ENCODE peak calls at places on chromosomes 1 and 21, in five cellular contexts. L is K562, V is WTC11, U is H1, A is A549. K is an unnamed sample.

GRCh38 chr1:165637427-165637826 is 6.4 kb downstream of the MGST3 start:
- DNase-seq in L (no peak), V (no peak), U (no peak), A (peak), K (no peak)

GRCh38 chr1:221085712-221086111 is 206.5 kb downstream of the HLX start:
- DNase-seq in L (no peak), V (no peak), U (no peak), A (no peak), K (no peak)

GRCh38 chr1:193115629-193116227 is 6.1 kb upstream of the CDC73 start:
- DNase-seq in L (peak), V (no peak), U (no peak), A (peak), K (peak)

GRCh38 chr1:46184920-46185658 is 8.8 kb upstream of the P3R3URF start:
- DNase-seq in L (no peak), V (no peak), U (no peak), A (no peak), K (no peak)

GRCh38 chr1:147852706-147853225 is 49.8 kb upstream of the GJA8 start:
- DNase-seq in L (no peak), V (no peak), U (no peak), A (no peak), K (no peak)

GRCh38 chr1:24793762-24794161 is 48.5 kb downstream of the CLIC4 start:
- DNase-seq in L (no peak), V (no peak), U (no peak), A (peak), K (no peak)

GRCh38 chr21:33901421-33902288 is 13.9 kb downstream of the ATP5PO start:
- DNase-seq in L (peak), V (peak), U (peak), A (peak), K (peak)

GRCh38 chr1:72917920-72918319 is 635.6 kb upstream of the NEGR1 start:
- DNase-seq in L (no peak), V (no peak), U (no peak), A (no peak), K (no peak)

GRCh38 chr1:217078010-217078704 is 354.9 kb upstream of the ESRRG start:
- DNase-seq in L (no peak), V (no peak), U (no peak), A (no peak), K (no peak)

GRCh38 chr1:55584521-55585401 is 369.6 kb upstream of the USP24 start:
- DNase-seq in L (no peak), V (no peak), U (no peak), A (peak), K (no peak)
- TF ChIP-seq MAX in L (no peak), V (no peak), U (no peak), A (no peak), K (no peak)

GRCh38 chr1:54927475-54928240 is 40.7 kb upstream of the DHCR24 start:
- DNase-seq in L (peak), V (no peak), U (no peak), A (no peak), K (no peak)
- TF ChIP-seq MAX in L (no peak), V (no peak), U (no peak), A (no peak), K (no peak)

DNA sequence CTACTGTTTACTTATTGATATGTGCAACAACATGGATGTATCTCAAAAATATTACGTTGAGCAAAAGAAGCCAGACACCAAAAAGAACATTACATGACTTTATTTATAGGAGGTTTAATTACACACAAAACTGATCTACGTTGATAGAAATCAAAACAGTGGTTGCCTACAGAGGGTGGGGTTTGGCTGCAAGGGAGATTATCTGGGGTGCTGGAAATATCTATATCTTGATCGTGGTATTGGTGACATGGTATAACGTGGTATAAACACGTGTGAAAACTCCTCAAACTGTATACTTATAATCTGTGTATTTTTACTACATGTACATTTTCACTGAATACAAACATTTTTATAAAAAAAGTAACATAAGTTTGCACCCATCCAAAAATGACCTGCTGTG is 38.9 kb downstream of the S1PR1 start:
- DNase-seq in L (no peak), V (no peak), U (no peak), A (no peak), K (no peak)
- TF ChIP-seq MAX in L (no peak), V (no peak), U (no peak), A (no peak), K (no peak)

GRCh38 chr1:230196077-230196476 is 129.0 kb downstream of the GALNT2 start:
- DNase-seq in L (no peak), V (no peak), U (no peak), A (no peak), K (no peak)

GRCh38 chr1:230200276-230200675 is 133.2 kb downstream of the GALNT2 start:
- DNase-seq in L (no peak), V (no peak), U (no peak), A (no peak), K (no peak)

GRCh38 chr1:230199034-230199433 is 132.0 kb downstream of the GALNT2 start:
- DNase-seq in L (no peak), V (no peak), U (no peak), A (no peak), K (no peak)

GRCh38 chr1:230195199-230195598 is 128.2 kb downstream of the GALNT2 start:
- DNase-seq in L (no peak), V (no peak), U (no peak), A (no peak), K (no peak)

GRCh38 chr1:230197644-230198567 is 130.9 kb downstream of the GALNT2 start:
- DNase-seq in L (no peak), V (no peak), U (no peak), A (no peak), K (no peak)
- TF ChIP-seq MAX in L (peak), V (no peak), U (no peak), A (no peak), K (no peak)

DNA sequence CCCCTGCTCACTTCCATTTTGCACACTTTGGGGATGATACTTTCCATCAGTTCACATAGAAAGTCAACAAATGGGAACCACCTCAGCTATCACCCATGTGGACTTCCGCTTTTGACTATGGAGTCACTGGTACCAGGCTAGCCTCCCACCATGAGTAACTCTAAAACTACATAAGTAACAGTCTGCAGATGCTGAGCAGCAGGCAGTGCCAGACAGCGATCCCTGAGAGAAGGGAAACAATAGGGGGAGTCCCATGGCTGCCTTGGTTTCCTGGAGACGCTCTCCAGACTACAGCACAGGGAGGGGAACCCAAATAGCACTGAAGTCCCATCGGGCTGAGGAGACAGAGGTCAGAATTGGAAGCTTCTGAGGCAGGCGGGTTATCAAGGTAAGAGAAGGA is 2.8 kb upstream of the TFF2 start:
- DNase-seq in L (no peak), V (no peak), U (no peak), A (no peak), K (no peak)
- TF ChIP-seq MAX in L (no peak), V (no peak), U (no peak), A (no peak), K (no peak)

GRCh38 chr21:41435728-41436127 is 9.7 kb downstream of the MX1 start:
- DNase-seq in L (no peak), V (no peak), U (no peak), A (no peak), K (no peak)
- TF ChIP-seq MAX in L (no peak), V (no peak), U (no peak), A (no peak), K (no peak)

GRCh38 chr1:55618203-55618602 is 403.0 kb upstream of the USP24 start:
- DNase-seq in L (no peak), V (no peak), U (no peak), A (peak), K (no peak)

GRCh38 chr1:55617416-55617980 is 402.3 kb upstream of the USP24 start:
- DNase-seq in L (no peak), V (no peak), U (no peak), A (no peak), K (no peak)

GRCh38 chr1:55622071-55622470 is 406.9 kb upstream of the USP24 start:
- DNase-seq in L (no peak), V (no peak), U (no peak), A (no peak), K (no peak)

GRCh38 chr1:55626326-55626725 is 411.2 kb upstream of the USP24 start:
- DNase-seq in L (no peak), V (no peak), U (no peak), A (no peak), K (no peak)

DNA sequence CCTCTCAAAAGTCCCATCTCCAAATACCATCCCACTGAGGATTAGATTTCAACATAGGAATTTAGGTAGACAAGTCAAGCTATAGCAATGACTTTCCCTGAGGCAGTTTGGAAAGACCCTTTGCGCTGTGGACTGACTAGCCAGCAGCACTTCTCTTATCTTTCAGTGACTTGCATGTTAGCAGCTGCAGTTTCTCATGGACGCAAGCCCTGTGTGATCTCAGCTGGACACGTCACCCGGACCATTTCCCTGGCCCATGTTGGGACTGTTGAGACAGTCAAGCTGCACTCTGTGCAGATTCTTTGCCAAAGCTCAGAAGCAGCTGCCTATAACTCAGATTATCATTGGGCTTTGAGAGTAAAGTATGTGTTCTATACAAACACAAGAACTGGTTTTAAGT is 408.2 kb upstream of the USP24 start:
- DNase-seq in L (peak), V (no peak), U (no peak), A (no peak), K (no peak)
- TF ChIP-seq MAX in L (no peak), V (no peak), U (no peak), A (no peak), K (no peak)

DNA sequence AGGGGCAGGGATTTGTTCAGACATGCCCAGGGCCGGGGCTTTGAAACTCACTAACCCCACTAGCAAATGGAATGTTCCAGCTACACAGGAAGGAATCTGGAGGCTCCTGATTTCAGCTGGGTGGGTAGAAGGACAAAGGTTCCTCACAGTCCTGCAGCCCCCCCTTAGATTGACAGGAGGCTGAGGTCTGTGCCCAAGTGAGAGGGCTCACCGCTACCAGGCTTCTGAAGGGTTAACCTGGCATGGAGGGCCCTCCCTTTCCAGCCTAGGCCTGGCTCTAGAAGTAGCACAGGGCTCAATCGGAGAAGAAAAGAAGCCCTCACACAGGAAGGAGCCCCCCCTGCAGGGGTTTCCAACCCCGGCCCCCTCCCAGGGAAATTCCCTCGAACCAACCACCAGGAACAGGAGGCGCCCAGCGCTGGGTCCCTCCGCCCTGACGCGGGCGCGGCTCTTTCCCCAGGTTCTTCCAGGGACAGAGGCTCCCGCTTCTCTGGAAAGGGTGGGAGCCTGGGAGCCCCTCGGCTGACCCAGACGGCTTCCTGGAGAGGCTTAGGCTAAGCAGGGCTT is 3.3 kb downstream of the EPHA2 start:
- DNase-seq in L (no peak), V (no peak), U (no peak), A (no peak), K (no peak)
- TF ChIP-seq MAX in L (no peak), V (no peak), U (no peak), A (peak), K (no peak)

GRCh38 chr1:167720965-167721616 is 691 bp upstream of the MPZL1 start:
- DNase-seq in L (peak), V (no peak), U (no peak), A (peak), K (peak)
- TF ChIP-seq MAX in L (no peak), V (no peak), U (no peak), A (no peak), K (no peak)

DNA sequence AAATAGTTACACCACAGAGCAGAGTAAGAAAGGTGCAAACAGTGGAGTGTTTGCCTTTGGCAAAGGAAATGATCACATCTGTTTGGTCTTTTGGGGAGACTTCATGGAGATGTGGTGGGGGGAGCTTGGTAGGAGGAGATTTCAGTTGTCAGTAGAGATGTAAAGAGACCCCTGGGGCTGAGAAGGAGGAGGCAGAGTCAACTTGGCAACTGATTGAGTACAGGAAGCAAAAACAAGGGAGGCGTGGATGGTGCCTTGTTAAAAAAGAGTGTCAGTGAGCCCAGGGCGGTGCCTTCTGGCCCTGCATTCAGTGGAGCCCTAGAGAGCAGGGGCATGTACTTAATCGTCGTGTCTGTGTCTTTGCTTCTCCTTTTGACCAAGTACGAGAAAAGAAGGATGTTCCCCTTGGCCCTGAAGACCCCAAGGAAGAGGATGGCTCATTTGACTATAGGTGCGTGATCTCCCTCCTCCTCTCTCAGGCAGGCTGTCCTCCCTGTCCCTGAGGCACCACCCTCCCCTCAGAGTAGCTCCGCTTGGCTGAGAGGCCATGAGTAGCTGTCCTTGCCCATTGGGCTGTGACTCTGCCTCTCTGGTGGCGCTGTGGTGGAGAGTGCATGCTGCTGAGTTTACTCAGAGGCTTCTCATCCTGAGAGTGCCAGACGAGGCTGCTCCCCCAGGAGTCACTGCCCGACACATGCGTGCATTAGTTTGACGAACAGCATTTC is 30.4 kb upstream of the CNTN2 start:
- DNase-seq in L (no peak), V (no peak), U (no peak), A (no peak), K (no peak)
- TF ChIP-seq MAX in L (no peak), V (no peak), U (no peak), A (no peak), K (no peak)